ENCODE peak calls at places on chromosomes 16 and 17, in four cellular contexts. E, G, J and P are unnamed samples.

GRCh38 chr17:31802502-31802901 is 56.5 kb downstream of the COPRS start:
- DNase-seq in E (no peak), G (peak), J (no peak), P (no peak)

GRCh38 chr17:3740611-3741073 is 16.9 kb downstream of the HASPIN start:
- DNase-seq in E (no peak), G (peak), J (no peak), P (no peak)

GRCh38 chr17:45149037-45149668 is 878 bp downstream of the HEXIM1 start:
- DNase-seq in E (no peak), G (peak), J (peak), P (peak)

GRCh38 chr16:48676836-48677235 is 66.9 kb upstream of the N4BP1 start:
- DNase-seq in E (no peak), G (no peak), J (no peak), P (no peak)

GRCh38 chr16:72847187-72848044 is 200.5 kb downstream of the ZFHX3 start:
- DNase-seq in E (no peak), G (no peak), J (peak), P (no peak)

GRCh38 chr16:78669994-78670393 is 570.5 kb downstream of the WWOX start:
- DNase-seq in E (no peak), G (no peak), J (no peak), P (no peak)

GRCh38 chr16:81401035-81401950 is 43.3 kb upstream of the CMIP start:
- DNase-seq in E (no peak), G (no peak), J (peak), P (no peak)

GRCh38 chr16:82034981-82035612 is at the start of gene HSD17B2:
- DNase-seq in E (no peak), G (no peak), J (peak), P (no peak)

GRCh38 chr16:84897911-84898377 is 78.2 kb downstream of the CRISPLD2 start:
- DNase-seq in E (no peak), G (no peak), J (no peak), P (peak)

GRCh38 chr17:77264617-77265230 is 124.0 kb downstream of the SEC14L1 start:
- DNase-seq in E (no peak), G (no peak), J (no peak), P (no peak)

GRCh38 chr17:67145406-67145805 is 99.6 kb downstream of the HELZ start:
- DNase-seq in E (no peak), G (no peak), J (no peak), P (no peak)